ENCODE peak calls at places on chromosomes 7 and 10, in four cellular contexts. One of them, this sample, is unnamed.

GRCh38 chr10:113897693-113898618 is 43.5 kb downstream of the NHLRC2 start:
- DNase-seq in K562: no peak
- DNase-seq in H1: no peak
- DNase-seq in HepG2: no peak
- DNase-seq in this sample: no peak

GRCh38 chr10:131666091-131666490 is 234.7 kb upstream of the PPP2R2D start:
- DNase-seq in H1: no peak
- DNase-seq in HepG2: no peak
- DNase-seq in K562: no peak
- DNase-seq in this sample: no peak

GRCh38 chr7:15554081-15554480 is 7.7 kb downstream of the AGMO start:
- DNase-seq in H1: no peak
- DNase-seq in HepG2: no peak
- DNase-seq in K562: no peak
- DNase-seq in this sample: no peak

GRCh38 chr10:62264702-62265436 is 3.8 kb downstream of the RTKN2 start:
- DNase-seq in H1: peak
- DNase-seq in HepG2: peak
- DNase-seq in K562: peak
- DNase-seq in this sample: no peak

GRCh38 chr10:97518601-97519043 is 19.9 kb downstream of the UBTD1 start:
- DNase-seq in HepG2: no peak
- DNase-seq in H1: no peak
- DNase-seq in K562: no peak
- DNase-seq in this sample: no peak

GRCh38 chr10:89064764-89065163 is 74.2 kb downstream of the FAS start:
- DNase-seq in H1: no peak
- DNase-seq in HepG2: no peak
- DNase-seq in K562: no peak
- DNase-seq in this sample: no peak

GRCh38 chr10:106566871-106567270 is 597.6 kb downstream of the SORCS1 start:
- DNase-seq in K562: no peak
- DNase-seq in HepG2: no peak
- DNase-seq in H1: no peak
- DNase-seq in this sample: no peak

GRCh38 chr10:85618841-85619240 is 747.8 kb downstream of the GRID1 start:
- DNase-seq in K562: no peak
- DNase-seq in H1: no peak
- DNase-seq in HepG2: no peak
- DNase-seq in this sample: no peak

GRCh38 chr10:100586959-100587358 is 51.2 kb downstream of the HIF1AN start:
- DNase-seq in HepG2: no peak
- DNase-seq in K562: no peak
- DNase-seq in H1: no peak
- DNase-seq in this sample: no peak

DNA sequence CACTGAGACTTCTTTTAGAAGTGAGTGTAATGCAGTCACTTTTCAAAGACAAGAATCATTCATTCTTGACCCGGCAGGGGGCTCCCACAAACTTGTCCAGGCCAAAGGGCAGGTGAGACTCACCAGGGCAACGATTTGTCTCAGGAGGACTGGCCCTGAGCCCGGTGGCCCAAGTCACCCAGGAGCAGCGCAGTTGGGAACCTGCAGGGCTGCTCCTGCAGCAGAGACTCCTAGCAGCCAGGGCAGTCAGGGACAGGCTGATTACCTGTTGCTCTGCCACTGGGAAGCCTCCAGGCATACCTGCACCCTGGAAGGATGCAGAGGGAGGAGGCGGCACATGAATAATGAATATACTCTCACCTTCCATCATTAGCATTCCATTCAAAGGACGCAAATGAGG is 99.3 kb downstream of the C10orf90 start:
- DNase-seq in H1: peak
- DNase-seq in K562: no peak
- DNase-seq in HepG2: peak
- DNase-seq in this sample: no peak
- TF ChIP-seq CREB1 in H1: no peak
- TF ChIP-seq CREB1 in K562: no peak
- TF ChIP-seq CREB1 in HepG2: no peak
- TF ChIP-seq CREB1 in this sample: no peak

DNA sequence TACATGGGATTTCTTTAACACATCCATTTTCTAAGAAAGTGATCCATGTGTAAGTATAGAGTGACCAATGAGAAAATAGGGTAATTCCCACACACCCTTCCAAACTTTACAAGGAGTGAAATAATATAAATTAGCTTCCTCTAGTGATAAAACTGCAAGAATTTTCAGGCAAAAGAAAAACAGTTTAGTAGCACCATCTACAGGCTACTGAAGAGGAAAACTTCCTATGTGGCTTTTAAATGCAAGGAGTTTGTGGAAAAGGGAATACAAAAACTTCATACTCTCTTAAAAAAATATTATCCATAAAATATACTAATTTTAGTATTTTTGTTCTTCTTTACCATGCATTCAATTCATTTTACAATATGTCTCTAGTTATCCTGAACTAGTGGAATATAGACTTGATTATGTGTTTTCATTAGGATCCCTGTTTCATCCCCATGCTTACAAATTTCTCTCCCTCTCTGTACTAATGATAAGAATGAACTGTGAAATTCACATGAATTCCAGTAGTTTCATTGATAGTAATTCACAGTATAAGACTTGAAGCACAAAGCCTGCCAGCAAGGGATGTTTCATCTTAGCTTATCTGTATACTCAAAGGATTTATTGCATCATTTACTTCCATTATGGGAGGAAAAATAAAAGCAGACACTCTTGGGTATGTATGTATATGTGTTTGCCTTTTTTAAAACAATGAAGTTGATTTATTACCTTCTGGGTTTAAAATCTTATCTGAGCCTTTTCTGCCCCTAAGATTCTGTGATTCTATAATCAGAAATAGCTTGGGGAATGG is 442.9 kb downstream of the AUTS2 start:
- DNase-seq in K562: no peak
- DNase-seq in H1: no peak
- DNase-seq in HepG2: no peak
- DNase-seq in this sample: no peak
- TF ChIP-seq HDAC6 in K562: no peak
- TF ChIP-seq HDAC6 in H1: no peak
- TF ChIP-seq HDAC6 in HepG2: no peak
- TF ChIP-seq HDAC6 in this sample: no peak

GRCh38 chr7:43113622-43114450 is 1.4 kb downstream of the HECW1 start:
- DNase-seq in H1: no peak
- DNase-seq in HepG2: no peak
- DNase-seq in K562: no peak
- DNase-seq in this sample: no peak
- TF ChIP-seq HDAC2 in H1: no peak
- TF ChIP-seq HDAC2 in HepG2: no peak
- TF ChIP-seq HDAC2 in K562: no peak
- TF ChIP-seq HDAC2 in this sample: no peak

GRCh38 chr10:72044417-72045041 is 43.8 kb downstream of the SPOCK2 start:
- DNase-seq in H1: no peak
- DNase-seq in HepG2: peak
- DNase-seq in K562: no peak
- DNase-seq in this sample: no peak
- TF ChIP-seq CREB1 in H1: no peak
- TF ChIP-seq CREB1 in HepG2: no peak
- TF ChIP-seq CREB1 in K562: no peak
- TF ChIP-seq CREB1 in this sample: no peak

GRCh38 chr7:40804477-40805215 is 669.8 kb downstream of the SUGCT start:
- DNase-seq in K562: no peak
- DNase-seq in H1: no peak
- DNase-seq in HepG2: no peak
- DNase-seq in this sample: no peak

GRCh38 chr7:40800771-40801170 is 666.0 kb downstream of the SUGCT start:
- DNase-seq in K562: no peak
- DNase-seq in H1: no peak
- DNase-seq in HepG2: no peak
- DNase-seq in this sample: no peak

GRCh38 chr7:40808409-40808942 is 673.7 kb downstream of the SUGCT start:
- DNase-seq in H1: no peak
- DNase-seq in K562: no peak
- DNase-seq in HepG2: no peak
- DNase-seq in this sample: no peak

GRCh38 chr7:40802497-40802896 is 667.7 kb downstream of the SUGCT start:
- DNase-seq in K562: no peak
- DNase-seq in H1: no peak
- DNase-seq in HepG2: no peak
- DNase-seq in this sample: no peak

GRCh38 chr7:40805361-40805760 is 670.6 kb downstream of the SUGCT start:
- DNase-seq in H1: no peak
- DNase-seq in K562: no peak
- DNase-seq in HepG2: no peak
- DNase-seq in this sample: no peak
- TF ChIP-seq HDAC6 in H1: no peak
- TF ChIP-seq HDAC6 in K562: no peak
- TF ChIP-seq HDAC6 in HepG2: no peak
- TF ChIP-seq HDAC6 in this sample: no peak

GRCh38 chr7:158047386-158048059 is 540.1 kb downstream of the PTPRN2 start:
- DNase-seq in HepG2: no peak
- DNase-seq in K562: no peak
- DNase-seq in H1: no peak
- DNase-seq in this sample: no peak
- TF ChIP-seq HDAC2 in HepG2: no peak
- TF ChIP-seq HDAC2 in K562: no peak
- TF ChIP-seq HDAC2 in H1: no peak
- TF ChIP-seq HDAC2 in this sample: no peak

GRCh38 chr7:119720541-119720940 is 552.4 kb upstream of the KCND2 start:
- DNase-seq in K562: no peak
- DNase-seq in H1: no peak
- DNase-seq in HepG2: no peak
- DNase-seq in this sample: no peak
- TF ChIP-seq CREB1 in K562: no peak
- TF ChIP-seq CREB1 in H1: no peak
- TF ChIP-seq CREB1 in HepG2: no peak
- TF ChIP-seq CREB1 in this sample: no peak

GRCh38 chr10:86756511-86757109 is at the start of gene BMPR1A:
- DNase-seq in K562: peak
- DNase-seq in H1: no peak
- DNase-seq in HepG2: no peak
- DNase-seq in this sample: no peak
- TF ChIP-seq HDAC6 in K562: no peak
- TF ChIP-seq HDAC6 in H1: no peak
- TF ChIP-seq HDAC6 in HepG2: no peak
- TF ChIP-seq HDAC6 in this sample: no peak

GRCh38 chr7:81638216-81638615 is 131.6 kb downstream of the HGF start:
- DNase-seq in H1: no peak
- DNase-seq in HepG2: peak
- DNase-seq in K562: no peak
- DNase-seq in this sample: no peak
- TF ChIP-seq HDAC2 in H1: no peak
- TF ChIP-seq HDAC2 in HepG2: no peak
- TF ChIP-seq HDAC2 in K562: no peak
- TF ChIP-seq HDAC2 in this sample: no peak

This sample was measured in GM12878.